ENCODE peak calls at places on chromosome 13, in six cellular contexts. D, F, A, B, G and Q are unnamed samples.

GRCh38 chr13:50410921-50411712 is 395.9 kb downstream of the KCNRG start:
- DNase-seq in A (no peak), F (no peak), B (no peak), D (peak; percentile 86), G (peak; percentile 87), Q (peak; percentile 89)

GRCh38 chr13:101305981-101306411 is 110.3 kb downstream of the NALCN start:
- DNase-seq in A (no peak), G (peak; percentile 80), B (no peak), F (no peak), D (no peak), Q (no peak)

GRCh38 chr13:42836930-42837329 is 55.5 kb downstream of the FAM216B start:
- DNase-seq in F (peak; percentile 5), A (no peak), B (no peak), D (peak; percentile 51), G (no peak), Q (peak; percentile 84)

GRCh38 chr13:77698211-77699058 is 948 bp downstream of the SLAIN1 start:
- DNase-seq in A (peak; percentile 57), G (no peak), D (no peak), B (peak; percentile 36), F (no peak), Q (peak; percentile 37)

GRCh38 chr13:26168276-26168814 is 53.8 kb downstream of the RNF6 start:
- DNase-seq in A (no peak), F (no peak), D (peak; percentile 48), G (peak; percentile 61), B (no peak), Q (peak; percentile 92)

GRCh38 chr13:37806666-37807065 is 62.9 kb downstream of the TRPC4 start:
- DNase-seq in B (no peak), D (no peak), F (no peak), A (no peak), G (no peak), Q (no peak)

GRCh38 chr13:80116107-80116506 is 224.8 kb downstream of the SPRY2 start:
- DNase-seq in A (no peak), F (no peak), G (no peak), B (no peak), D (peak; percentile 88), Q (peak; percentile 62)

GRCh38 chr13:27101847-27102246 is 69.8 kb downstream of the USP12 start:
- DNase-seq in A (no peak), F (no peak), B (no peak), D (no peak), G (no peak), Q (no peak)

DNA sequence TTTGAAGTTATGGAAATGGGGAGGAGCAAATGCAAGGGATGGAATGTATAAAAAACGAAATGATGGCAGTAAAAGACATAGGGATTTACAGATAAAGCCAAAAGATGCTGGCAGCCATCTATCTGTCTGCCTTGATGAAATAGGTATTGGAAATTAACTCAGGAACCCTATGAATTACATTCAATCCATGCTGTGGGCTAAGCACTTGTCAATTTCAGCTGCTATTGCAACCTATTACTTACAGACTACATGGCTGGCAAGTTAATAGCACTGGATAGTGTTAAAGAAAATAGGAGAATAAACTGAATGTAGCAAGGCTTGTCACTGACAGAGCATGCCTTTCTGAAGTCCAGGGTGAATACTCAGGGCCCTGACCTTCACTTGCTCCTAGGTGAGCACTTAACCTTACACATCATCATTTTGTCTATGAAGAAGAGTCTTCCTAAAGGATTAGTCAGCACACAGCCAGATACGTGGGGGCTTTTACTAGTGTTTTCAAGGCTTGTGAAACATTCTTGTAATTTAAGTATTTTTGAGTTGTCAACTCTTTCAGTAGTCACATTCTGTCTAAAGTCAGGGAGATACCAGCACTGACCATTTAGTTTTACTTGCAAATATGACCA is 963.5 kb downstream of the PCDH17 start:
- DNase-seq in A (no peak), B (no peak), F (no peak), D (no peak), G (no peak), Q (no peak)
- H2BK120ac ChIP-seq in A (no peak overlapping the region), B (no peak overlapping the region), F (no peak overlapping the region), D (no peak overlapping the region), G (no peak overlapping the region), Q (no peak overlapping the region)

DNA sequence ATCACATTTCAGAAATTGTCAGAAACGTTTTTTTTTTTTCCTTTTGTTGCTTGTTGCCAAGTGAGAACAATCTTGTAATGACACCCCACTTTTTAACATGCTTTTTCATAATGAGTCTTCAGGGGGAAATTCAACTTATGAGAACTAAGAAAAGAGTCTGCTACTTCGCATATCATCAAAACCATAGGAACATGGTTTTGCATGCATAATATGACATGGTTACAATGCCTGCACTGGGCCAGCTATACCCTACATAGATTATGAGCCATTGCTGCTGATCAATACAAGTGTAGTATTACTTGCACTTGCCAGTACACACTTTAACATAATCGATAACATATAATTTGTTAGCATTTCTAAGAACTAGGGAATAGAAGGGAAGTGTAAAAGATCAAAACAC is 191.0 kb upstream of the NBEA start:
- DNase-seq in F (no peak), G (no peak), A (no peak), D (no peak), B (no peak), Q (no peak)
- H2AFZ ChIP-seq in F (no peak overlapping the region), G (no peak overlapping the region), A (no peak overlapping the region), D (no peak overlapping the region), B (no peak overlapping the region), Q (no peak overlapping the region)

DNA sequence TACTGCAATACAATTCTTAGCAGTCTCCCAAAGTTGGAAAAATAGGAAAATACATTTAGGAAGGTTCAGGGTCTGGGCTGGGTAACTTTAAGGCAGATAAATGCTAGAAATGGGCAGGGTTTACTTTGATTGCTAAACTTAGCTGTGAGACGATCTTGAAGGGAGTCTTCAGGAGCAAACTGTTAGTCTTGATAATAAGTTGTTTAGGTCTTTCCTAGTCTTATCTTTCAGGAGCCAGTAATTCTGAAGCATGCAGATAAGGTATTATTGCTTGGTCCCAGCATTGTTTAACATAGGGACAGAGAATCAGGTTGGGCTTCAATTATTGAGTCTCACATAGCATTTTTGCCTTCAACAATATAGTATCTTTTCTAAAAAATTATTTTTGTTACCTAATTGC is 262.4 kb upstream of the MIR17HG start:
- DNase-seq in F (no peak), G (no peak), B (no peak), A (no peak), D (no peak), Q (no peak)
- H2BK120ac ChIP-seq in F (no peak overlapping the region), G (no peak overlapping the region), B (no peak overlapping the region), A (no peak overlapping the region), D (no peak overlapping the region), Q (no peak overlapping the region)

GRCh38 chr13:59398127-59398526 is 765.6 kb downstream of the DIAPH3 start:
- DNase-seq in A (no peak), F (no peak), G (no peak), D (no peak), B (no peak), Q (no peak)
- H2AFZ ChIP-seq in A (no peak overlapping the region), F (peak overlapping the region; percentile 59), G (no peak overlapping the region), D (no peak overlapping the region), B (no peak overlapping the region), Q (no peak overlapping the region)

GRCh38 chr13:31199527-31199848 is 287 bp upstream of the B3GLCT start:
- DNase-seq in B (no peak), G (no peak), A (no peak), D (no peak), F (no peak), Q (no peak)

GRCh38 chr13:31200636-31200970 is 828 bp downstream of the B3GLCT start:
- DNase-seq in F (no peak), G (peak; percentile 4), A (peak; percentile 47), B (peak; percentile 36), D (no peak), Q (peak; percentile 56)

GRCh38 chr13:31198524-31198923 is 1.3 kb upstream of the B3GLCT start:
- DNase-seq in A (no peak), D (no peak), B (no peak), F (no peak), G (no peak), Q (no peak)

GRCh38 chr13:31201341-31202024 is 1.7 kb downstream of the B3GLCT start:
- DNase-seq in F (no peak), G (no peak), B (no peak), D (peak; percentile 59), A (no peak), Q (peak; percentile 25)

GRCh38 chr13:31199849-31200635 is at the start of gene B3GLCT:
- DNase-seq in F (peak; percentile 46), D (peak; percentile 68), G (peak; percentile 74), B (peak; percentile 86), A (peak; percentile 87), Q (peak; percentile 74)
- H2BK120ac ChIP-seq in F (no peak within 1 kb of the TSS), D (peak within 1 kb of the TSS; percentile 71), G (peak within 1 kb of the TSS; percentile 98), B (no peak within 1 kb of the TSS), A (no peak within 1 kb of the TSS), Q (peak within 1 kb of the TSS; percentile 95)

DNA sequence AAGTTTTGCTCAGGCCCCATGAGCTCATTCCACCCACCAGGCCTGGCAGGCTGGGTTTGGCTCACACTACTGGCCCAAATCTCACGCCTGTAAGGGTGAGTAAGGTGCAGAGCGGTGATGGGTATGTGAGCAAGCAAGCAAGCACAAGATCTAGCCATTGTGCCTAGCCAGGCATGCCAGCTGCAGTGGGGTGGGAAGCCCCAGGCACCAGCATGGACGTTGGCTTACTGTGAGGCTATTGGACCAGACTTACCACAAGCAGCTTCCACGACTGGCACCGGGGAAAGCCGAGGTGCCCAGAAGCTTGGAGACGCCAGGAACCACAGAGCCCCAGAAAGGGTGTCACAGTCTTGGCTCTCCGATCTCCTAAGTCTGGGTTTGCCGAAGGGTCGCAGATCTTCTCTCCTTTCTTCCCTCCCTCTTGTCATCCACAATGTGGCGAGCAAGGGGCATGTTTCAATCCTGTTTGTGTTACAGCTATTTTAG is 2659.4 kb upstream of the PCDH20 start:
- DNase-seq in G (no peak), B (no peak), A (no peak), F (no peak), D (no peak), Q (no peak)
- H2AFZ ChIP-seq in G (no peak overlapping the region), B (peak overlapping the region; percentile 72), A (no peak overlapping the region), F (no peak overlapping the region), D (no peak overlapping the region), Q (no peak overlapping the region)

GRCh38 chr13:111211789-111212516 is 96.8 kb downstream of the ARHGEF7 start:
- DNase-seq in G (peak; percentile 65), F (peak; percentile 57), B (no peak), A (peak; percentile 52), D (peak; percentile 33), Q (peak; percentile 31)
- H2BK120ac ChIP-seq in G (peak overlapping the region; percentile 10), F (no peak overlapping the region), B (no peak overlapping the region), A (no peak overlapping the region), D (peak overlapping the region; percentile 16), Q (no peak overlapping the region)

GRCh38 chr13:84118845-84119409 is 236.7 kb upstream of the SLITRK1 start:
- DNase-seq in A (no peak), F (no peak), G (no peak), B (no peak), D (no peak), Q (peak; percentile 36)
- H2AFZ ChIP-seq in A (peak overlapping the region; percentile 73), F (peak overlapping the region; percentile 64), G (no peak overlapping the region), B (peak overlapping the region; percentile 77), D (no peak overlapping the region), Q (no peak overlapping the region)